ENCODE peak calls at places on chromosomes 2 and 18, in eight cellular contexts. U is fibroblast of the aortic adventitia, H is psoas muscle, I is choroid plexus epithelial cell, J is HepG2, M is GM23338, B is lower lobe of right lung, F is astrocyte of the spinal cord. W is an unnamed sample.

GRCh38 chr2:200419325-200419724 is 90.5 kb downstream of the KCTD18 start:
- DNase-seq in I (no peak), B (no peak), H (no peak), J (no peak), F (no peak), U (no peak), M (no peak), W (no peak)

GRCh38 chr2:12674644-12675328 is 42.0 kb upstream of the TRIB2 start:
- DNase-seq in J (no peak), F (no peak), H (no peak), I (no peak), M (no peak), U (no peak), B (no peak), W (no peak)

GRCh38 chr2:157849591-157849990 is 26.5 kb downstream of the ACVR1 start:
- DNase-seq in U (no peak), H (no peak), I (peak), B (no peak), F (peak), M (no peak), J (no peak), W (no peak)

GRCh38 chr18:44521673-44522032 is 159.0 kb upstream of the SETBP1 start:
- DNase-seq in I (no peak), J (no peak), H (no peak), M (no peak), U (peak), F (peak), B (no peak), W (peak)

GRCh38 chr2:120246546-120247300 is 5.9 kb upstream of the RALB start:
- DNase-seq in M (no peak), U (no peak), H (no peak), F (no peak), I (no peak), J (no peak), B (no peak), W (no peak)

GRCh38 chr2:96499061-96499960 is 5.8 kb downstream of the NEURL3 start:
- DNase-seq in I (no peak), J (no peak), F (no peak), H (no peak), B (no peak), U (no peak), M (no peak), W (no peak)

GRCh38 chr2:159078443-159078842 is 110.0 kb downstream of the TANC1 start:
- DNase-seq in U (no peak), F (no peak), H (no peak), J (no peak), B (no peak), I (no peak), M (no peak), W (no peak)

GRCh38 chr2:126399001-126399400 is 257.0 kb upstream of the GYPC start:
- DNase-seq in H (no peak), U (no peak), J (peak), F (no peak), I (no peak), M (peak), B (no peak), W (no peak)

GRCh38 chr2:116180072-116180471 is 1634.4 kb upstream of the DDX18 start:
- DNase-seq in H (no peak), F (no peak), B (no peak), M (peak), U (no peak), I (no peak), J (no peak), W (no peak)

GRCh38 chr2:224479826-224480225 is 77.9 kb upstream of the FAM124B start:
- DNase-seq in F (no peak), B (no peak), I (no peak), J (no peak), H (no peak), M (no peak), U (no peak), W (no peak)

GRCh38 chr2:6780765-6781274 is 84.9 kb downstream of the CMPK2 start:
- DNase-seq in M (no peak), J (no peak), F (peak), B (peak), H (peak), I (peak), U (no peak), W (peak)

GRCh38 chr2:191746809-191747208 is 68.9 kb downstream of the NABP1 start:
- DNase-seq in F (no peak), B (no peak), J (no peak), U (peak), I (no peak), H (no peak), M (no peak), W (peak)
- H3K4me3 ChIP-seq in F (no peak), B (no peak), J (no peak), U (no peak), I (no peak), H (no peak), M (no peak), W (no peak)

GRCh38 chr2:186907897-186908296 is 58.9 kb upstream of the ZSWIM2 start:
- DNase-seq in M (no peak), U (no peak), F (no peak), H (no peak), J (no peak), I (no peak), B (no peak), W (no peak)

GRCh38 chr2:186909095-186909494 is 60.1 kb upstream of the ZSWIM2 start:
- DNase-seq in U (no peak), J (no peak), H (no peak), M (no peak), F (no peak), I (no peak), B (no peak), W (no peak)

GRCh38 chr2:186903183-186903582 is 54.2 kb upstream of the ZSWIM2 start:
- DNase-seq in U (peak), I (peak), B (no peak), J (no peak), H (no peak), M (peak), F (peak), W (peak)
- TF ChIP-seq CTCF in U (peak), I (peak), B (peak), J (no peak), H (peak), M (no peak), F (peak), W (peak)

DNA sequence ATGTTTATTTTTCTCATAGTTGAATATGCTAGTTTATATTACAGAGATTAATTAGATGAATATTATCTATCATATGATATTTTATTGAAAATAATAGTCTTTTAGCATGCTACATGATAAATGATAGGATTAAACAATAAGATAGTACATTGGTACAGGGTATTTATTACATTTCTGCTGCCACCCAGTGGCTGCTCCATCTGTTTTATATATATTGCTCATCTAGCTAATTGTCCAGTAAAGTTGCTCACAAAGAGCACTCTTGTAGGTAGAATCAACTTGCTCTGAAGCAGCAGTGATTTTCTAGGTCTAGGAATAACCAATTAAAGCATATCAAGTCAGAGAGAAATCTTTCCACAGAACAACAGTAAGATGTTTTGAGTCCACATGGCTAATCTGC is 183.3 kb downstream of the ASXL3 start:
- DNase-seq in B (no peak), J (no peak), H (no peak), M (no peak), F (peak), U (peak), I (peak), W (peak)
- H3K4me3 ChIP-seq in B (no peak), J (no peak), H (no peak), M (no peak), F (no peak), U (no peak), I (no peak), W (no peak)

GRCh38 chr2:79039944-79040343 is 14.4 kb downstream of the REG3G start:
- DNase-seq in F (no peak), J (no peak), U (no peak), B (no peak), M (no peak), I (no peak), H (no peak), W (no peak)

DNA sequence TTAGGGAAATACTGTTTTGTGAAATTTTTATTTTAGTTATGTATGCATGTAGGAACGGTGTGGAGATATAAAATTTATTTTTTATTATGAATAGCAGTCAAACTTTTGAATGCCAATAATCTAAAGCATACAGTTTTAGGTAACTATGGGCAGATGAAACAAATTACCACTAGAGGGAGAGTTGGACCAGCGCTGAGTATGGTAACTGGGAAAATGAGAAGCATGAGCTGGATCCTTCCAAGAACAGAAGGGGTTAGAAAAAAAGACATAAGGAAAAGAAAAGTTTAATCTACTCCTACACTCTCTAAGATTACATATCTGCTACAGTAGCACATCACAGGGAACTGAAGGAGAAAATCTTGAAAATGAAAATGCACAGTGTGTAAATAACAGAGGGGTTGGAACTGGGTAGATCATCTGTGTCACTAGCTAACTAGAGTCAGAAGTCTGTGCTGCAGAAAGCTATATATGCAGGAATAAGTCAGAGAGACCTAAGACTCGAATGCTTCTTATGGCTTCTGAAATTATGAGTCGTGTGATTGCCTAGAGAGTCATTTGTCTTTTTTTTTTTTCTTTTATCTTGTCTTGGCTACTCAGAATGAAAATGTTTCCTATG is 15.6 kb downstream of the REG3G start:
- DNase-seq in B (no peak), U (no peak), I (no peak), J (peak), M (peak), F (no peak), H (no peak), W (peak)
- TF ChIP-seq CTCF in B (peak), U (no peak), I (peak), J (peak), M (peak), F (no peak), H (peak), W (no peak)

GRCh38 chr2:30673127-30673526 is 134.1 kb downstream of the CAPN13 start:
- DNase-seq in I (no peak), F (no peak), J (no peak), B (no peak), M (no peak), H (no peak), U (no peak), W (no peak)
- H3K4me3 ChIP-seq in I (no peak), F (no peak), J (no peak), B (no peak), M (no peak), H (no peak), U (no peak), W (no peak)

DNA sequence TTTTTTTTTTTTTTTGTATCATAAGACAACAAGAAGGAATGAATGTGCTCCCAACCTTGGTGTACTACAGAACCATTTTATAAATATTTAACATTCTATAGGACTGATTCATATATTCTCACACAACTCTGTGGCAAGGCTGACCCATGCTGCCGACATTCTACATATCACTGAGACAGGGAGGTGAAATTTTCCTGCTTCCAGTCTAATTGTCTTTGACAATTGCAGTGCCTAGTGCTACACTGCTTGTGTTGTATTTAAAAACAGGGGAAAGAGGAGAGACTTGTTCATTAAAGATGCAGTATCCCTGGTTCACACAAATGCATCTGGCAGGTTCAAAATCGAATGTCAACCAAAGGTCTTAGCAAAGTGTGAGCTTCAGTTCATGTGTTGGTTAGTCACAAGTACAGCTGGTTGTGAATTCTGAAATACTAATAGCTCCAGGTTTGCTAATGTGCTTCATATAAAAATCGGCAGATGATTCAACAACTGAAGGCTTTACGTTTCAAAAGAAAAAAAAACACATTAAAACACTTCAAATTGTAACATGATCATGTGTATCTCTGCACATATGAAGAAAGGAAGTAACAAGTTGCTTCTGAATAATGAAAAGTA is 130.8 kb downstream of the FIGN start:
- DNase-seq in U (peak), J (no peak), B (no peak), H (no peak), F (peak), M (no peak), I (peak), W (peak)
- TF ChIP-seq CTCF in U (no peak), J (no peak), B (no peak), H (no peak), F (no peak), M (no peak), I (no peak), W (no peak)